ENCODE peak calls at places on chromosomes 1 and 21, in five cellular contexts. L is transverse colon, N is stomach, D is esophagus muscularis mucosa, K is ovary. G is an unnamed sample.

GRCh38 chr1:183610053-183610452 is 19.8 kb upstream of the NCF2 start:
- DNase-seq in L (no peak), N (no peak), D (no peak), K (no peak), G (no peak)

GRCh38 chr1:86499987-86500593 is 31.4 kb downstream of the CLCA1 start:
- DNase-seq in L (no peak), N (no peak), D (no peak), K (no peak), G (no peak)

GRCh38 chr21:45479691-45480675 is 62.3 kb downstream of the SLC19A1 start:
- DNase-seq in L (no peak), N (no peak), D (no peak), K (no peak), G (no peak)

GRCh38 chr1:94854458-94855306 is 34.5 kb downstream of the SLC44A3 start:
- DNase-seq in L (peak; percentile 88), N (peak; percentile 87), D (peak; percentile 96), K (peak; percentile 87), G (peak; percentile 88)

GRCh38 chr1:8027748-8028631 is 1.9 kb upstream of the ERRFI1 start:
- DNase-seq in L (no peak), N (no peak), D (no peak), K (no peak), G (no peak)

GRCh38 chr1:194338241-194338948 is 1152.0 kb upstream of the B3GALT2 start:
- DNase-seq in L (no peak), N (no peak), D (no peak), K (no peak), G (no peak)

GRCh38 chr1:241870290-241870689 is 22.3 kb downstream of the EXO1 start:
- DNase-seq in L (no peak), N (no peak), D (no peak), K (no peak), G (no peak)

GRCh38 chr1:167905182-167905581 is 8.8 kb downstream of the ADCY10 start:
- DNase-seq in L (no peak), N (no peak), D (no peak), K (no peak), G (no peak)

GRCh38 chr1:13700521-13701273 is 709 bp downstream of the PRDM2 start:
- DNase-seq in L (peak; percentile 47), N (peak; percentile 45), D (no peak), K (peak; percentile 74), G (no peak)

GRCh38 chr1:36773827-36774541 is 260.3 kb downstream of the GRIK3 start:
- DNase-seq in L (no peak), N (no peak), D (no peak), K (no peak), G (no peak)

GRCh38 chr1:59898927-59899326 is 27.6 kb downstream of the CYP2J2 start:
- DNase-seq in L (no peak), N (no peak), D (peak; percentile 0), K (no peak), G (no peak)

GRCh38 chr1:43505077-43505780 is 25.5 kb upstream of the PTPRF start:
- DNase-seq in L (no peak), N (no peak), D (peak; percentile 89), K (no peak), G (no peak)

GRCh38 chr1:240575976-240576666 is 35.8 kb downstream of the GREM2 start:
- DNase-seq in L (no peak), N (no peak), D (no peak), K (no peak), G (no peak)

GRCh38 chr1:159554681-159555080 is 18.9 kb upstream of the OR10J5 start:
- DNase-seq in L (no peak), N (no peak), D (no peak), K (no peak), G (no peak)

GRCh38 chr1:3072178-3072947 is 3.4 kb downstream of the PRDM16 start:
- DNase-seq in L (no peak), N (peak; percentile 81), D (no peak), K (no peak), G (no peak)

GRCh38 chr1:3070304-3070653 is 1.3 kb downstream of the PRDM16 start:
- DNase-seq in L (no peak), N (no peak), D (no peak), K (no peak), G (no peak)

GRCh38 chr1:3072948-3073519 is 4.0 kb downstream of the PRDM16 start:
- DNase-seq in L (no peak), N (no peak), D (no peak), K (no peak), G (no peak)

GRCh38 chr1:3070654-3071506 is 1.9 kb downstream of the PRDM16 start:
- DNase-seq in L (no peak), N (no peak), D (no peak), K (peak; percentile 57), G (no peak)

GRCh38 chr1:3071507-3072177 is 2.6 kb downstream of the PRDM16 start:
- DNase-seq in L (no peak), N (no peak), D (no peak), K (no peak), G (no peak)
- H3K27ac ChIP-seq in L (no peak overlapping the region), N (peak overlapping the region; percentile 97), D (peak overlapping the region; percentile 62), K (peak overlapping the region; percentile 38), G (peak overlapping the region; percentile 97)

DNA sequence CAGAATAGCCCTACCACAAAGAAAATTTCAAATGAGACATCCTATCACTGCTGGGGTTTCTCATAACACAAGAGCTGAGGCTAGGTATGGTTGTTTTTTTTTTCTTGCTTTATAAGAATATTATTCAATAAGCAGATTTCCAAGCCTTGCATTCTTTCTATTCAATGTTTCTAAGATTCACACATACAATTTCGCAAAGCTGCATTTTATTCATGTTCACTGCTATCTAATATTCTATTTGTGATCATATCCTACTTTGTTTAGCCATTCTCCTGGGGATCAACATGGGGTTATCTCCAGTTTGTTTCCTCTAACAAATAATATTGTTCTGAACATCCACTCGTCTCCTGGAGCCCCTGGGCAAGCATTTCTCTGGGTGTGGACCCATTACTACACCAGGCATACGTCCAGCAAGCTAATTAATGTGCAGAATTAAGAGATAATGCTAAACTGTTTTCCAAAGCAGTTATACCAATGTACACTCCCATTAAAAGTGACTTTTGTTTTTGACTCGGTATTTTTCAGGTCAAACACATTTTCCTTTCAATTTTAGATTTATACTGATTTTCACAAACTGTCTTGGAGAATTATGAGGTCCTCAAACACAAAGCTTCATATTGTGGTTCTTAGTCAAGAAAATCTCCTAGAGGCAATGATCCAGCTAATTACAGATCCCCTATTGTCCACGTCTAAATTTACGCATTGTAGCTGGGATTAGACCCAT is 15.7 kb upstream of the HLCS start:
- DNase-seq in L (no peak), N (no peak), D (no peak), K (no peak), G (no peak)
- H3K27me3 ChIP-seq in L (no peaks in the 10 kb centered on the region), N (no peaks in the 10 kb centered on the region), D (no peaks in the 10 kb centered on the region), K (no peaks in the 10 kb centered on the region), G (peaks cover 7% of the 10 kb centered on the region)

GRCh38 chr1:69400128-69400527 is 167.6 kb upstream of the LRRC7 start:
- DNase-seq in L (no peak), N (no peak), D (no peak), K (no peak), G (no peak)
- TF ChIP-seq EP300 in L (no peak), N (no peak), D (no peak), K (no peak), G (no peak)

GRCh38 chr21:36718951-36719501 is 20.1 kb downstream of the SIM2 start:
- DNase-seq in L (peak; percentile 87), N (peak; percentile 84), D (no peak), K (no peak), G (no peak)
- H3K27ac ChIP-seq in L (peak overlapping the region; percentile 84), N (peak overlapping the region; percentile 88), D (no peak overlapping the region), K (no peak overlapping the region), G (peak overlapping the region; percentile 74)

GRCh38 chr1:50418600-50419109 is 4.6 kb downstream of the DMRTA2 start:
- DNase-seq in L (no peak), N (no peak), D (no peak), K (no peak), G (no peak)

GRCh38 chr1:50417487-50417886 is 5.8 kb downstream of the DMRTA2 start:
- DNase-seq in L (no peak), N (no peak), D (no peak), K (no peak), G (no peak)

GRCh38 chr1:50419192-50419906 is 3.9 kb downstream of the DMRTA2 start:
- DNase-seq in L (no peak), N (no peak), D (no peak), K (no peak), G (no peak)

GRCh38 chr1:50416553-50417453 is 6.4 kb downstream of the DMRTA2 start:
- DNase-seq in L (no peak), N (no peak), D (no peak), K (no peak), G (no peak)

GRCh38 chr1:50417946-50418599 is 5.2 kb downstream of the DMRTA2 start:
- DNase-seq in L (no peak), N (no peak), D (no peak), K (no peak), G (no peak)
- H3K27me3 ChIP-seq in L (peaks cover 100% of the 10 kb centered on the region), N (peaks cover 100% of the 10 kb centered on the region), D (no peaks in the 10 kb centered on the region), K (peaks cover 14% of the 10 kb centered on the region), G (peaks cover 11% of the 10 kb centered on the region)

DNA sequence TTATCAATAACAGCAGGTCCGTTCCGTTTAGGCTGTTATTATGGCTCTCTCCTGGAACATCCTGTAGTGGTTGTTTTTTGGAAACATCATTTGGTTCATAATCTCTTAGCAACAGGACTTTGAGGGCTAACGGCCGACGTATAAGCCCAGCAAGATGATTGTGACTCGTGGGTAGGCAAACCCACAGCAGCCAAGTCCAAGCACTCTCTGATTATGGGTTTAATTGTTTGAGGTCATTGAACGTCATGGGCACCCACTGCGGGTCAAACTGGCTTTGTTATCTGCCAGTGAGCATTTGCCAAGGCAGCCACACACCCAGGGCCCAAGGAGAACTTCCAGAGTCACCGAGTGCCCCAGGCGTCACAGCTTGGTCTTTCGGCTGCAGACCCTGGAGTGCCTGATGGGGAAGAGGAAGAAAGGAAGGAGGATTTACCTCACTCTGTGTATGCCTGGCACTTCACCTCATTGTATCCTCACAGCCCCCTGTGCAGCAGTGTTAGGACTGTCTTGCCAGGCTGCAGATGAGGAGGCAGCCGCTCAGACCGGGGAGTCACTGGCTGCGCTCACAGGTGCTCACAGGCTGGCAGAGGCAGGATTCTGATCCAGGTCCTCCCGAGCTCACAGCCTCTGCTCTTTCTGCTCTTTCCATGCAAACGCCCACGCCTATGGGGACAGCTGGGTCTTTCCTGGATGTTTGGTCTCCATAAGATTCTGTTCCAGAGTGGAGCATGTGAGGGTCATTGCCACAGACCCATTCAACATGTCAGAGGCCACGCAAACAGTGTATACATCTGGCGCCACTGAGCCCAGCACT is 30.8 kb upstream of the EPS8L3 start:
- DNase-seq in L (peak; percentile 33), N (peak; percentile 47), D (no peak), K (no peak), G (no peak)
- TF ChIP-seq EP300 in L (no peak), N (no peak), D (no peak), K (no peak), G (no peak)